ENCODE peak calls at places on chromosomes 13 and 19, in seven cellular contexts. U is mesendoderm, C is IMR-90, R is GM23248, O is K562, B is hepatocyte, G is fibroblast of lung. S is an unnamed sample. For H3K27me3, the result is how much of the 10 kb centered on the place peaks cover.

GRCh38 chr13:113997845-113998751 is 24.2 kb upstream of the C13orf46 start:
- DNase-seq in U (no peak), R (peak), O (no peak), B (no peak), G (peak), C (peak), S (no peak)

GRCh38 chr13:50936681-50937080 is 27.1 kb downstream of the RNASEH2B start:
- DNase-seq in R (peak), G (peak), O (no peak), U (no peak), B (no peak), C (no peak), S (no peak)

GRCh38 chr13:42559057-42559456 is 14.9 kb upstream of the TNFSF11 start:
- DNase-seq in B (no peak), O (no peak), R (no peak), U (no peak), G (no peak), C (no peak), S (no peak)

GRCh38 chr19:11420429-11420893 is 1.3 kb upstream of the RGL3 start:
- DNase-seq in O (peak), B (peak), R (peak), U (no peak), G (peak), C (no peak), S (no peak)

GRCh38 chr13:106350208-106350607 is 185.3 kb downstream of the EFNB2 start:
- DNase-seq in B (peak), O (no peak), G (no peak), U (peak), R (no peak), C (no peak), S (no peak)

GRCh38 chr19:13796301-13797057 is 1.2 kb downstream of the ZSWIM4 start:
- DNase-seq in U (peak), B (peak), G (peak), O (no peak), R (peak), C (peak), S (no peak)

GRCh38 chr19:28577666-28578065 is 635.3 kb downstream of the UQCRFS1 start:
- DNase-seq in O (no peak), G (no peak), B (no peak), U (no peak), C (no peak), R (no peak), S (no peak)

GRCh38 chr13:89066868-89067466 is 1395.8 kb downstream of the SLITRK5 start:
- DNase-seq in B (peak), G (peak), R (peak), O (no peak), U (peak), C (peak), S (peak)

GRCh38 chr13:45393941-45394570 is 24.1 kb downstream of the SLC25A30 start:
- DNase-seq in G (peak), R (peak), B (peak), U (peak), C (peak), O (peak), S (peak)

GRCh38 chr19:6744381-6745288 is 5.2 kb downstream of the TRIP10 start:
- DNase-seq in C (peak), O (no peak), U (peak), G (peak), B (peak), R (peak), S (no peak)

GRCh38 chr13:98853791-98854191 is 101.3 kb upstream of the SLC15A1 start:
- DNase-seq in R (peak), O (no peak), C (peak), U (no peak), G (peak), B (no peak), S (no peak)
- H3K4me2 ChIP-seq in R (peak), O (no peak), C (no peak), U (no peak), G (no peak), B (no peak), S (no peak)

GRCh38 chr13:94707400-94708021 is 4.8 kb downstream of the SOX21 start:
- DNase-seq in C (no peak), O (peak), G (no peak), R (no peak), U (peak), B (no peak), S (no peak)

GRCh38 chr13:94705081-94705751 is 7.1 kb downstream of the SOX21 start:
- DNase-seq in B (no peak), O (no peak), U (no peak), G (no peak), R (no peak), C (no peak), S (no peak)

GRCh38 chr13:94708031-94708571 is 4.2 kb downstream of the SOX21 start:
- DNase-seq in O (no peak), B (no peak), R (no peak), C (no peak), U (peak), G (no peak), S (no peak)

GRCh38 chr13:94706101-94706853 is 6.1 kb downstream of the SOX21 start:
- DNase-seq in O (no peak), C (no peak), B (no peak), G (no peak), R (no peak), U (no peak), S (no peak)

GRCh38 chr13:94706854-94707399 is 5.4 kb downstream of the SOX21 start:
- DNase-seq in R (no peak), U (no peak), G (no peak), C (no peak), O (no peak), B (no peak), S (no peak)
- H3K27me3 ChIP-seq in R (half or more), U (half or more), G (half or more), C (half or more), O (under half), B (half or more), S (under half)

DNA sequence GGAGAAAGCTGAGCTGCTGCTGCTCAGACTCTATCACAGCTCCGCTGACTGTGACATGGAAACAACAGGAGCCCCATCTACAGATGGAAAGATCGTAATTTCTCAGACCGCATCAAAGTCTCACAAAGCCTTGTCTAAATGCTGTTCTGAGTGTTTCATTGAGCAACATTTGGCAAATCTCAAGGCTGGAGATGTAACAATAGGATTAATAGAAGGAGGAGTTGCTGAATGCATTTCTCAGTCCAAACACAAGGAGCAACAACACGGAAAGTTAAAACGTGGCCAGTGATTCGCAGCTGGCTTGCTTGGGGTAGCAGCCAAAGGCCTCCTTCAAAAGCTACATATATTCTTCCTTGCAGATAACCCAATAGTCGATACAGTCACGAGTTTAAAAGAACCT is 55.7 kb downstream of the MRPL57 start:
- DNase-seq in B (peak), O (no peak), R (peak), G (peak), C (peak), U (no peak), S (no peak)
- H3K4me2 ChIP-seq in B (no peak), O (no peak), R (no peak), G (peak), C (no peak), U (no peak), S (no peak)

DNA sequence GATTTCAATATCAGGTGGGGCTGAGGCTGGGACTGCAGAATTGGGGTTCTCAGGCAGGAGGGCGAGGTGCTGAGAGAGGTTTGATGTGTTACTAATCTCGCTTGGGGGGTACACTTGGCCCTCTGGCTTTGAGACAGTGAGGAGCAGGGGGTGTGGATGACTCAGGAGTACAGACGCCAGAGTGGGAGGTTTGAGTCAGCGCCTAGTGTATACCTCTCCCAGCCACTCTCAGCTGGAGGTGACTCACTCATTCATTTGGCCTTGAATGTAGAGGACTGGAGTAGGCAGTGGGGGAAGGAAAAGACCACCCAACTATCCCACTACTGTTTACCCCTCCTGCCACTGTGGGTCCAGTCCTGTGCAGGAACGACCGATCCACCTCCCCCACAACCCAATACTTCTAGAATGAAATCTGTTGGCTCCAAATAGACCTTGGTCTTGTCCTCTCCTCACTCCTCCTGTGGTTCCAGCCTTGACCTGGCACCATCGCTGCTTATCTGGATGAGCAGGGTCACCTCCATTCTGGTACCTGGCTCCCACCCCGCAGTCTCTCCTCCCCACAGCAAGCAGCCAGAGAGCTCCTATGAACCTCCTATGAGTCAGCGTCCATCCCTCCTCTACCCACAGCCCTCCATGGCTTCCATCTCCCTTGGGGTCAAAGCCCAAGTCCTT is 20.1 kb upstream of the ZNRF4 start:
- DNase-seq in U (peak), B (peak), R (peak), G (peak), O (peak), C (peak), S (no peak)
- H3K27me3 ChIP-seq in U (under half), B (under half), R (under half), G (under half), O (under half), C (under half), S (under half)

DNA sequence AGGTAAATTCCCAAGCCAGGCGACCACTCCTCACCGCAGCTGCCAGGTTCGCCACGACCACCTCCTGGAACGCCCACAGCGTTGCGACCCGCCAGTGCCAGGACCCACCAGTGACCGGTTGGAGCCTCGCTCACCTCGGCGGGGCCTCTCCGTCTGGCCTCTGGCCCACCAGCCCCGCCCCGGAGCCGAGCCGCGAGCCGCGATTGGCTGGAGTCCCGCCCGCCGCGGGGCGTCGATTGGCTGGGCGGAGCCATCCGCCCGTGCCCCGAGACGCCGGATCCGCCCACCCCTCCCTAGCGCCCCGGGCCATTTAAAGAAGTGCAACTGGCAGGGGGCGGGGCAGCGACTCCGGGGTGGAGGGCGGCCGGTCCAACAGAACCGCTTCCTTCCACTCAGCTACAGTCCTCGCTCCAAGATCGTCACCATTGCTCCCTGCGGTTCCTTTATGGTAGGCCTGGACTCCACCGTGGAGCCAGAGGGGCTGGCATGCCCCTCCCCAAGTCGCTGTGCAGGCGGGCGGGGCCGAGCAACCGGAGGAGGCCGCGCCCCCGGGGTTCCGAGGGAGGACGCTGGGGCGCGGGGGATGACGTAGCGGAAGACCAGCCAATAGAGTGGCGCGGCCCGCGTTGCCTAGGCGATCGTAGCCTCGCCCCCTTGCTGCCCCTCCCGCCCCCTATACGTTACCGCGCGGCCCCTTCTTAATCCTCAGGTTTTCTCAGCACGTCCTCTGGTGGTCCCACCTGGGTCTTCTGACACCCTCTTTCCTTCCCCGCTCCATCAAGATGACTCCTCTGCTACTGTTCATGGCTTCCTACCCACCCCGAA is at the start of gene SERTAD3:
- DNase-seq in R (peak), B (peak), C (peak), G (peak), O (peak), U (peak), S (peak)
- H3K4me2 ChIP-seq in R (peak), B (peak), C (peak), G (peak), O (peak), U (peak), S (peak)

DNA sequence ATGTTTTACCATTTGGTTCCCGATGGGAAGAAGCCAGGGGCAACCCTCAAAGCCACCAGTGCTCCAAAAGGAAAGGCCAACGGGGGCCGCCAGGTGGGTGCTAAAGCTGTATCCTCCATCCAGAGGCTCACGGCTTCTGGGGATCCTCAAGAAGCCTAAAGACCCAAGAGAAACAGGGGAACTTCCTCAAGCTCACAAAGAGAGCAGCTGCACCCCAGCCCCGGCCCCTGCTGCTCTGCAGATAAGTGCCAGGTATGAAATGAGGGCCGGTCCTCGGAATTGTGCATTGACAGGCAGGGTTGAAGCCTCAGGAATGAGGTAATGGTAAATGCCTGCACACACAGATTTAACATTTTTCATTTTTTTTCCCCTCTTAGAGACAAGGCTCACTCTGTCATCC is 8.0 kb upstream of the POP4 start:
- DNase-seq in C (no peak), U (no peak), B (no peak), G (no peak), O (no peak), R (no peak), S (no peak)
- H3K27me3 ChIP-seq in C (under half), U (under half), B (under half), G (under half), O (under half), R (under half), S (under half)

GRCh38 chr13:104593693-104594092 is 1527.5 kb upstream of the SLC10A2 start:
- DNase-seq in C (no peak), O (no peak), B (peak), R (no peak), G (no peak), U (no peak), S (no peak)

GRCh38 chr13:104592127-104592526 is 1525.9 kb upstream of the SLC10A2 start:
- DNase-seq in B (peak), R (no peak), C (peak), G (peak), U (no peak), O (no peak), S (no peak)

GRCh38 chr13:104593251-104593576 is 1527.0 kb upstream of the SLC10A2 start:
- DNase-seq in O (no peak), B (no peak), G (no peak), R (no peak), C (no peak), U (no peak), S (no peak)

GRCh38 chr13:104594801-104595200 is 1528.6 kb upstream of the SLC10A2 start:
- DNase-seq in G (no peak), U (no peak), O (no peak), R (no peak), C (no peak), B (no peak), S (no peak)

GRCh38 chr13:104592545-104593250 is 1526.5 kb upstream of the SLC10A2 start:
- DNase-seq in O (no peak), C (no peak), B (no peak), U (no peak), R (no peak), G (no peak), S (no peak)
- H3K4me2 ChIP-seq in O (no peak), C (no peak), B (no peak), U (no peak), R (no peak), G (no peak), S (no peak)

DNA sequence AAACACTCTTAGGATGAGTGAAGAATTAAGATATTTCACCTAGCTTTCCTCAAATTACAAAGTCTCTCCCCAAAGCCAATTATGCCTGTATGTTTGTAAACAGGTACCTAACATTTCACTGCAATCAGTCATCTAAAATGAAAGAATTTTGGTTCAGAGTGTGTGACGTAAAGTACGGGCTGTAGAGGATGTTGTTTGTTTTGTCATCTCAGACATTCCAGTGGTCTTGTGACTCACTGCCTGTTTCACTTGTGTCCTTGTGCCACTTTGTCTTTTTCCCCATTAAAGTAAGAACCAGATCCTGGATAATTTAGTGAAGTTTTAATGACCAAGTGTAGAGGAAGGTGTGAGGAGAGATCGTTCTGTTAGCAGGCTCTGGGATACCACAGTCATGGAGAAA is 28.6 kb upstream of the EID2 start:
- DNase-seq in R (peak), C (no peak), O (no peak), B (no peak), G (no peak), U (no peak), S (no peak)
- H3K27me3 ChIP-seq in R (under half), C (under half), O (under half), B (under half), G (under half), U (under half), S (under half)

DNA sequence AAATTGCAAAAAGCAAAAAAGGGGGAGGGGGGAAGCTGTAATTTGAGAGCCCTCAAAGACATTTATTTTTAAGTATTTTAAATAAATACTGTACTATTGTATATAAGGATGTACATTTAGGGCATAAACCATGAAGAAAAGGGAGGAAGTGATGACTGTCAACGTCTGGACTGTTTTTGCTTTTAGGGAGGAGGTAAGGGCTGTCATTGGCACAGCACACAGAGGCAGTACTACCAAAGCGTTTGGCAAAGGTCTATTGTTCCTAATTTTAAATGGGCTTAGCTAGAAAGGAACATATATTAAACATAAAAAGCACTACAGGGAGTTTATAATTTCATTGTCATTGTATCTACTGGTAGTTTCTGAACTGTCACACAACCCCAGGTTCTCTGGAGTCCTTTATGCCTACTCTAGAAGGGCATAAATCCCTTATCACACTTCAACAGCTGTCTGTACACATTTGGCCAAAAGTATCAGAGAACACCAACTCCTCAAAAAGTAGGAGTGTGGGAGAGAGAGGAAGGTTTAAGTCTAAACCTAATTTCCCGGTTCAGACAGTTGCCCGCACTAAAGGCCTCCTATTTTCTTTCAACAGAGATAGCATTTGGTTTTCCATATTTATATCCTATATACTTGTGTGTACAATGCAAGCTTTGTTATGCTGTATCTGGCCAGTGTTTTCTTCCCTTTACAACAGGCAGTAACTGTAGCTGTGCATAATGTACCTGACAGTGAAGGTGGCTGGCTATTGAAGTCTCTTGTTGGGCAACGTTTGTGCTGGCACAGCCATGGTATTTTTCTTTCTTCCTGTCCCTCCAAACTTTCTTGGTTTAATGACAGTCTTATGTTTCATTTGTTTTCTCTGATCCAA is 406.2 kb downstream of the KLF5 start:
- DNase-seq in R (no peak), C (no peak), O (peak), G (no peak), B (peak), U (no peak), S (no peak)
- H3K4me2 ChIP-seq in R (no peak), C (peak), O (peak), G (no peak), B (peak), U (no peak), S (no peak)